ENCODE peak calls at places on chromosome 16, in six cellular contexts. C is activated CD8-positive, alpha-beta memory T cell treated with anti-CD3 and anti-CD28 coated beads for 48 hours; G is RWPE1; W is T-helper 1 cell; Z is activated CD4-positive, alpha-beta T cell treated with anti-CD3 and anti-CD28 coated beads, Interleukin-2, amount 10 ng/mL, durations not matched to agents 24 days and 14 days; V is CD4-positive, alpha-beta memory T cell. X is an unnamed sample.

GRCh38 chr16:57013902-57014301 is 24.5 kb downstream of the NLRC5 start:
- DNase-seq in V (no peak), G (no peak), W (no peak), C (no peak), Z (no peak), X (no peak)

GRCh38 chr16:5479925-5480324 is 382.3 kb upstream of the EEF2KMT start:
- DNase-seq in V (no peak), C (no peak), W (no peak), Z (no peak), G (no peak), X (no peak)

GRCh38 chr16:70430667-70431536 is 8.0 kb downstream of the ST3GAL2 start:
- DNase-seq in Z (peak), G (no peak), V (peak), C (no peak), W (peak), X (no peak)

GRCh38 chr16:81586421-81586820 is 141.8 kb downstream of the CMIP start:
- DNase-seq in C (no peak), V (no peak), G (no peak), Z (no peak), W (no peak), X (no peak)

GRCh38 chr16:88651989-88652762 is 1.3 kb upstream of the CYBA start:
- DNase-seq in W (no peak), G (no peak), C (no peak), Z (no peak), V (no peak), X (no peak)

GRCh38 chr16:56606071-56606687 is 2.2 kb upstream of the MT2A start:
- DNase-seq in W (no peak), G (peak), V (no peak), C (no peak), Z (no peak), X (no peak)

GRCh38 chr16:70402916-70403659 is 35.8 kb downstream of the ST3GAL2 start:
- DNase-seq in V (no peak), Z (no peak), G (no peak), C (no peak), W (no peak), X (no peak)

GRCh38 chr16:67204076-67204475 is 5.1 kb downstream of the ELMO3 start:
- DNase-seq in Z (no peak), G (no peak), V (no peak), C (no peak), W (no peak), X (no peak)

GRCh38 chr16:17850626-17851265 is 380.0 kb upstream of the XYLT1 start:
- DNase-seq in V (no peak), Z (no peak), G (no peak), W (no peak), C (no peak), X (no peak)

GRCh38 chr16:14955546-14956231 is 18.4 kb downstream of the NPIPA1 start:
- DNase-seq in G (no peak), V (no peak), C (no peak), Z (no peak), W (no peak), X (peak)

X was measured in type B pancreatic cell.